ENCODE peak calls at places on chromosomes 13 and 19, in seven cellular contexts. One of them, this sample, is unnamed.

GRCh38 chr19:27966390-27966816 is 1246.5 kb downstream of the UQCRFS1 start:
- DNase-seq in right atrium auricular region: no peak
- DNase-seq in IMR-90: no peak
- DNase-seq in H9: no peak
- DNase-seq in body of pancreas: no peak
- DNase-seq in tibial nerve: no peak
- DNase-seq in CD8-positive, alpha-beta memory T cell: no peak
- DNase-seq in this sample: peak; percentile 34

GRCh38 chr19:8259922-8260247 is 48.3 kb downstream of the CD320 start:
- DNase-seq in CD8-positive, alpha-beta memory T cell: no peak
- DNase-seq in tibial nerve: no peak
- DNase-seq in body of pancreas: peak; percentile 2
- DNase-seq in H9: no peak
- DNase-seq in IMR-90: no peak
- DNase-seq in right atrium auricular region: no peak
- DNase-seq in this sample: no peak

GRCh38 chr19:14089662-14090508 is 666 bp downstream of the SAMD1 start:
- DNase-seq in tibial nerve: no peak
- DNase-seq in right atrium auricular region: no peak
- DNase-seq in H9: no peak
- DNase-seq in CD8-positive, alpha-beta memory T cell: peak; percentile 44
- DNase-seq in body of pancreas: peak; percentile 63
- DNase-seq in IMR-90: peak; percentile 74
- DNase-seq in this sample: peak; percentile 82

GRCh38 chr13:99892189-99892588 is 79.4 kb downstream of the ZIC5 start:
- DNase-seq in H9: peak; percentile 81
- DNase-seq in CD8-positive, alpha-beta memory T cell: no peak
- DNase-seq in right atrium auricular region: no peak
- DNase-seq in body of pancreas: no peak
- DNase-seq in tibial nerve: no peak
- DNase-seq in IMR-90: no peak
- DNase-seq in this sample: no peak

GRCh38 chr19:39261704-39262103 is 6.5 kb upstream of the IFNL2 start:
- DNase-seq in H9: no peak
- DNase-seq in body of pancreas: no peak
- DNase-seq in tibial nerve: no peak
- DNase-seq in CD8-positive, alpha-beta memory T cell: no peak
- DNase-seq in IMR-90: no peak
- DNase-seq in right atrium auricular region: no peak
- DNase-seq in this sample: no peak

GRCh38 chr19:6063576-6063961 is 46.7 kb downstream of the RFX2 start:
- DNase-seq in tibial nerve: no peak
- DNase-seq in body of pancreas: no peak
- DNase-seq in IMR-90: no peak
- DNase-seq in right atrium auricular region: no peak
- DNase-seq in CD8-positive, alpha-beta memory T cell: no peak
- DNase-seq in H9: no peak
- DNase-seq in this sample: no peak

GRCh38 chr13:113637262-113638160 is 20.5 kb downstream of the ATP4B start:
- DNase-seq in IMR-90: no peak
- DNase-seq in right atrium auricular region: no peak
- DNase-seq in tibial nerve: no peak
- DNase-seq in H9: no peak
- DNase-seq in CD8-positive, alpha-beta memory T cell: no peak
- DNase-seq in body of pancreas: peak; percentile 4
- DNase-seq in this sample: no peak

GRCh38 chr13:19860884-19861655 is 2.4 kb downstream of the ZMYM5 start:
- DNase-seq in IMR-90: peak; percentile 73
- DNase-seq in body of pancreas: no peak
- DNase-seq in right atrium auricular region: no peak
- DNase-seq in tibial nerve: no peak
- DNase-seq in H9: no peak
- DNase-seq in CD8-positive, alpha-beta memory T cell: no peak
- DNase-seq in this sample: no peak

GRCh38 chr13:44206429-44206828 is 167.2 kb upstream of the SERP2 start:
- DNase-seq in CD8-positive, alpha-beta memory T cell: no peak
- DNase-seq in tibial nerve: no peak
- DNase-seq in right atrium auricular region: no peak
- DNase-seq in body of pancreas: no peak
- DNase-seq in IMR-90: no peak
- DNase-seq in H9: no peak
- DNase-seq in this sample: no peak

GRCh38 chr13:98571955-98572662 is 4.8 kb downstream of the STK24 start:
- DNase-seq in CD8-positive, alpha-beta memory T cell: no peak
- DNase-seq in tibial nerve: no peak
- DNase-seq in H9: no peak
- DNase-seq in body of pancreas: no peak
- DNase-seq in IMR-90: peak; percentile 47
- DNase-seq in right atrium auricular region: no peak
- DNase-seq in this sample: no peak

GRCh38 chr13:29771247-29771646 is 79.2 kb downstream of the UBL3 start:
- DNase-seq in tibial nerve: no peak
- DNase-seq in IMR-90: peak; percentile 49
- DNase-seq in H9: no peak
- DNase-seq in right atrium auricular region: no peak
- DNase-seq in body of pancreas: no peak
- DNase-seq in CD8-positive, alpha-beta memory T cell: peak; percentile 51
- DNase-seq in this sample: peak; percentile 8

GRCh38 chr13:53254495-53254894 is 225.9 kb downstream of the OLFM4 start:
- DNase-seq in body of pancreas: peak; percentile 17
- DNase-seq in H9: peak; percentile 34
- DNase-seq in IMR-90: no peak
- DNase-seq in right atrium auricular region: no peak
- DNase-seq in CD8-positive, alpha-beta memory T cell: no peak
- DNase-seq in tibial nerve: no peak
- DNase-seq in this sample: peak; percentile 0

GRCh38 chr13:65894049-65894448 is 1336.1 kb downstream of the PCDH9 start:
- DNase-seq in body of pancreas: no peak
- DNase-seq in tibial nerve: no peak
- DNase-seq in right atrium auricular region: no peak
- DNase-seq in H9: no peak
- DNase-seq in IMR-90: no peak
- DNase-seq in CD8-positive, alpha-beta memory T cell: no peak
- DNase-seq in this sample: no peak

GRCh38 chr13:75437582-75438318 is 44.2 kb downstream of the TBC1D4 start:
- DNase-seq in tibial nerve: no peak
- DNase-seq in CD8-positive, alpha-beta memory T cell: no peak
- DNase-seq in IMR-90: peak; percentile 35
- DNase-seq in right atrium auricular region: no peak
- DNase-seq in body of pancreas: no peak
- DNase-seq in H9: no peak
- DNase-seq in this sample: peak; percentile 71

GRCh38 chr19:30880151-30880550 is 469.1 kb downstream of the TSHZ3 start:
- DNase-seq in H9: no peak
- DNase-seq in body of pancreas: no peak
- DNase-seq in IMR-90: no peak
- DNase-seq in right atrium auricular region: no peak
- DNase-seq in tibial nerve: no peak
- DNase-seq in CD8-positive, alpha-beta memory T cell: no peak
- DNase-seq in this sample: no peak
- H3K9me3 ChIP-seq in H9: no peaks in the 10 kb centered on the region
- H3K9me3 ChIP-seq in body of pancreas: no peaks in the 10 kb centered on the region
- H3K9me3 ChIP-seq in IMR-90: no peaks in the 10 kb centered on the region
- H3K9me3 ChIP-seq in right atrium auricular region: no peaks in the 10 kb centered on the region
- H3K9me3 ChIP-seq in tibial nerve: no peaks in the 10 kb centered on the region
- H3K9me3 ChIP-seq in CD8-positive, alpha-beta memory T cell: no peaks in the 10 kb centered on the region
- H3K9me3 ChIP-seq in this sample: no peaks in the 10 kb centered on the region

DNA sequence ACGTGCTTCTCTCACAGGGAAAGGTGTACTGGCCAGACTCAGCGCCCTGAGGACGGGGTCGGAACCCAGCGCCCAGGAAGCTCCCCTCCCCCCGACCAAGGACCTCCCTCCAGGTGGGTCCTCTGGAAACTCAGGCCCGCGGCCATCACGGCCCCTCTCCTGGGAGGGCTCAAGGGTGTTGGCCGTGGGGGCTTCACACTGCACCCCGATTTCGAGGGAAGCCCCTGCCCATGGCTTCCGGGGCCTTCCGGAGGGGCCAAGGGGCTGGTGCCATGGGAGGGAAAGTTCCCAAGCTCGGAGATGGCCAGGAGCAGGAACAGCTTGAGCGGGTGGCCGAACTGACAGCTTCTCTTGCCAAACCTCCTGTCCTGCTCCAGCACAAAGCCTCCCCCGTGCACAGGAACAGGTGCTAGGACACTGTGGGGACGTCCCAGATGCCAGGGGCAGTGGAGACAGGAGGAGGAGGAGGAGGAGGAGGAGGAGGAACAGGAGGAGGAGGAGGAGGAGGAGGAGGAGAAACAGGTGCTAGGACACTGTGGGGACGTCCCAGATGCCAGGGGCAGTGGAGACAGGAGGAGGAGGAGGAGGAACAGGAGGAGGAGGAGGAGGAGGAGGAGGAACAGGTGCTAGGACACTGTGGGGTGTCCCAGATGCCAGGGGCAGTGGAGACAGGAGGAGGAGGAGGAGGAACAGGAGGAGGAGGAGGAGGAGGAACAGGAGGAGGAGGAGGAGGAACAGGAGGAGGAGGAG is 10.0 kb downstream of the SBNO2 start:
- DNase-seq in H9: no peak
- DNase-seq in CD8-positive, alpha-beta memory T cell: no peak
- DNase-seq in right atrium auricular region: no peak
- DNase-seq in body of pancreas: no peak
- DNase-seq in tibial nerve: no peak
- DNase-seq in IMR-90: no peak
- DNase-seq in this sample: no peak
- H3K4me1 ChIP-seq in H9: no peaks in the 10 kb centered on the region
- H3K4me1 ChIP-seq in CD8-positive, alpha-beta memory T cell: no peaks in the 10 kb centered on the region
- H3K4me1 ChIP-seq in right atrium auricular region: peaks cover 11% of the 10 kb centered on the region
- H3K4me1 ChIP-seq in body of pancreas: peaks cover 34% of the 10 kb centered on the region
- H3K4me1 ChIP-seq in tibial nerve: peaks cover 25% of the 10 kb centered on the region
- H3K4me1 ChIP-seq in IMR-90: peaks cover 14% of the 10 kb centered on the region
- H3K4me1 ChIP-seq in this sample: peaks cover 3% of the 10 kb centered on the region

DNA sequence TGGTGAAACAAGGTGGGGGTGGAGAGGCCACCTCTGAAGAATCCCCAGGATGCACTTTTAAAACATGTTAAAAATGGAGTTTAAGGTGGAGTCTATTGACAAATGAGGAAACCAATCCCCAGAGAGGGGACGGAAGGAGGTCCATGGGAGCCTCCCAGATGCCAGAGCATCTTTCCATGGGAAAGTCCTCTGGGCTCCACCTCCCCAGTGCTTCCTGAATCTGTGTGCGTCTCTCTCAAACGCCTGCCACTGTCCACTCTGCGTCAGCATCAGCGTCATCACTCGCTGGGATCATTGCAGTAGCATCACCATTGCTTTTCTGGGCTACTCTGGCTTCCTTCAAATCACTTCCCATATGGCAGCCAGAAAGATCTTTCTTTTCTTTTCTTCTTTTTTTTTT is 6.2 kb downstream of the GPR4 start:
- DNase-seq in H9: no peak
- DNase-seq in right atrium auricular region: no peak
- DNase-seq in IMR-90: peak; percentile 43
- DNase-seq in tibial nerve: no peak
- DNase-seq in body of pancreas: no peak
- DNase-seq in CD8-positive, alpha-beta memory T cell: no peak
- DNase-seq in this sample: no peak
- H3K9me3 ChIP-seq in H9: no peaks in the 10 kb centered on the region
- H3K9me3 ChIP-seq in right atrium auricular region: no peaks in the 10 kb centered on the region
- H3K9me3 ChIP-seq in IMR-90: peaks cover 2% of the 10 kb centered on the region
- H3K9me3 ChIP-seq in tibial nerve: no peaks in the 10 kb centered on the region
- H3K9me3 ChIP-seq in body of pancreas: no peaks in the 10 kb centered on the region
- H3K9me3 ChIP-seq in CD8-positive, alpha-beta memory T cell: no peaks in the 10 kb centered on the region
- H3K9me3 ChIP-seq in this sample: no peaks in the 10 kb centered on the region

GRCh38 chr19:19155495-19156219 is 14.4 kb downstream of the MEF2B start:
- DNase-seq in body of pancreas: no peak
- DNase-seq in H9: no peak
- DNase-seq in IMR-90: no peak
- DNase-seq in CD8-positive, alpha-beta memory T cell: no peak
- DNase-seq in tibial nerve: no peak
- DNase-seq in right atrium auricular region: no peak
- DNase-seq in this sample: no peak

GRCh38 chr19:19160489-19161035 is 9.5 kb downstream of the MEF2B start:
- DNase-seq in tibial nerve: no peak
- DNase-seq in CD8-positive, alpha-beta memory T cell: no peak
- DNase-seq in body of pancreas: no peak
- DNase-seq in H9: no peak
- DNase-seq in IMR-90: no peak
- DNase-seq in right atrium auricular region: no peak
- DNase-seq in this sample: no peak

GRCh38 chr19:19157808-19158207 is 12.3 kb downstream of the MEF2B start:
- DNase-seq in H9: no peak
- DNase-seq in body of pancreas: no peak
- DNase-seq in IMR-90: no peak
- DNase-seq in right atrium auricular region: no peak
- DNase-seq in CD8-positive, alpha-beta memory T cell: no peak
- DNase-seq in tibial nerve: no peak
- DNase-seq in this sample: no peak

GRCh38 chr19:19162495-19162894 is 7.6 kb downstream of the MEF2B start:
- DNase-seq in CD8-positive, alpha-beta memory T cell: no peak
- DNase-seq in IMR-90: no peak
- DNase-seq in H9: no peak
- DNase-seq in right atrium auricular region: no peak
- DNase-seq in tibial nerve: no peak
- DNase-seq in body of pancreas: no peak
- DNase-seq in this sample: no peak

GRCh38 chr19:19159534-19159933 is 10.5 kb downstream of the MEF2B start:
- DNase-seq in IMR-90: no peak
- DNase-seq in CD8-positive, alpha-beta memory T cell: no peak
- DNase-seq in tibial nerve: no peak
- DNase-seq in body of pancreas: no peak
- DNase-seq in right atrium auricular region: no peak
- DNase-seq in H9: no peak
- DNase-seq in this sample: no peak
- H3K4me1 ChIP-seq in IMR-90: no peaks in the 10 kb centered on the region
- H3K4me1 ChIP-seq in CD8-positive, alpha-beta memory T cell: no peaks in the 10 kb centered on the region
- H3K4me1 ChIP-seq in tibial nerve: no peaks in the 10 kb centered on the region
- H3K4me1 ChIP-seq in body of pancreas: no peaks in the 10 kb centered on the region
- H3K4me1 ChIP-seq in right atrium auricular region: no peaks in the 10 kb centered on the region
- H3K4me1 ChIP-seq in H9: no peaks in the 10 kb centered on the region
- H3K4me1 ChIP-seq in this sample: no peaks in the 10 kb centered on the region

DNA sequence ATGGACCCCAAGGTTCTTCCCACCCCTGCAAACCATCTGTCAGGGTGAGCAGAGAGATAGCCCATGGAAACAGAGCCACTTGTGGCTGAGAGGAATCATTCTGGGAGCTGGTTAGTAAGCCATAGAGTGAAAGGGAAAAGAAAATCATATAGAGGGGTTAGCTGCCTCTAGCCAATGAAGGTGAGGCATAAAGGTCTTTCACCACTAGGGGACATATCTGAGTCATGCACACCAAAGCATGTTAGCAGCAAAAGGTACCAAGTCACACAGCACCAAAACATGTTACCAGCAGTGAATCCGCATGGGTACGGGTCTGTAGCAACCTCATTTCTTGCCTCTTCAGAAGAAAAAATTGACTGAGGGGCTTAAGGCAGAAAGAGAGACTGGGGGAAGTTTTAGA is 76.7 kb upstream of the ZNF43 start:
- DNase-seq in tibial nerve: no peak
- DNase-seq in body of pancreas: no peak
- DNase-seq in IMR-90: no peak
- DNase-seq in CD8-positive, alpha-beta memory T cell: no peak
- DNase-seq in H9: no peak
- DNase-seq in right atrium auricular region: no peak
- DNase-seq in this sample: no peak
- H3K9me3 ChIP-seq in tibial nerve: no peaks in the 10 kb centered on the region
- H3K9me3 ChIP-seq in body of pancreas: peaks cover 3% of the 10 kb centered on the region
- H3K9me3 ChIP-seq in IMR-90: peaks cover 34% of the 10 kb centered on the region
- H3K9me3 ChIP-seq in CD8-positive, alpha-beta memory T cell: no peaks in the 10 kb centered on the region
- H3K9me3 ChIP-seq in H9: peaks cover 90% of the 10 kb centered on the region
- H3K9me3 ChIP-seq in right atrium auricular region: no peaks in the 10 kb centered on the region
- H3K9me3 ChIP-seq in this sample: no peaks in the 10 kb centered on the region

DNA sequence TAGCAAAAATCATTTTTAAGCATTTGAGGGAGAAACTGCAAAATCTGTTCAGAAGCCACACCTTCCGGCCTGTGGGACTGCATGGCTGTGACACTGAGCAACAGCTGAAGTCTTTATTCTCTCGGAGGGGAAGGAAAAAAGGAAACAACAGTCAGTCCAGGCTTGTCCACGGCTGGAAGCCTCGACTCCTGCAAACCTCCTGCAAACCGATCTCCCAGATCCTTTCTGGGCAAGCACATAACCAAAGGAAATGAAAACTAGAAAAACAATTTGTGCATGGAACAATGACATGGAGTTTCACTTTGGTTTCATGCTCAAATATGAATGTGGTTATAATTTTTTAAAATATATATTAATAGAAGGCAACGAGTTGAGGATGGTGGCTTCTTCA is 1.0 kb downstream of the COL4A1 start:
- DNase-seq in IMR-90: no peak
- DNase-seq in body of pancreas: no peak
- DNase-seq in CD8-positive, alpha-beta memory T cell: no peak
- DNase-seq in tibial nerve: no peak
- DNase-seq in right atrium auricular region: peak; percentile 58
- DNase-seq in H9: peak; percentile 13
- DNase-seq in this sample: peak; percentile 47
- H3K4me1 ChIP-seq in IMR-90: peaks cover 31% of the 10 kb centered on the region
- H3K4me1 ChIP-seq in body of pancreas: peaks cover 71% of the 10 kb centered on the region
- H3K4me1 ChIP-seq in CD8-positive, alpha-beta memory T cell: no peaks in the 10 kb centered on the region
- H3K4me1 ChIP-seq in tibial nerve: peaks cover 46% of the 10 kb centered on the region
- H3K4me1 ChIP-seq in right atrium auricular region: peaks cover 64% of the 10 kb centered on the region
- H3K4me1 ChIP-seq in H9: no peaks in the 10 kb centered on the region
- H3K4me1 ChIP-seq in this sample: peaks cover 17% of the 10 kb centered on the region

This sample was measured in cardiac muscle cell.